ENCODE peak calls at places on chromosomes 12 and 14, in six cellular contexts. B is mammary epithelial cell, I is right lobe of liver, L is fibroblast of mammary gland, R is sigmoid colon, G is stomach. S is an unnamed sample.

GRCh38 chr12:124512667-124513296 is 54.6 kb downstream of the NCOR2 start:
- DNase-seq in I (no peak), L (peak), G (peak), B (peak), R (peak), S (peak)

GRCh38 chr12:104569348-104570173 is 112.8 kb downstream of the CHST11 start:
- DNase-seq in B (no peak), L (no peak), G (peak), I (no peak), R (no peak), S (no peak)

GRCh38 chr12:62934799-62935674 is at the start of gene PPM1H:
- DNase-seq in I (peak), L (peak), B (peak), R (peak), G (peak), S (peak)

GRCh38 chr12:109114644-109115043 is 1.7 kb upstream of the ACACB start:
- DNase-seq in G (no peak), I (no peak), B (no peak), R (no peak), L (no peak), S (no peak)

GRCh38 chr14:96635850-96636249 is 133.7 kb downstream of the PAPOLA start:
- DNase-seq in R (no peak), I (no peak), B (no peak), G (peak), L (no peak), S (no peak)

GRCh38 chr12:116333402-116333801 is 55.9 kb upstream of the MED13L start:
- DNase-seq in I (no peak), B (no peak), G (no peak), R (no peak), L (peak), S (no peak)

GRCh38 chr12:58629376-58629775 is 290.9 kb downstream of the LRIG3 start:
- DNase-seq in L (peak), B (no peak), I (no peak), G (no peak), R (no peak), S (no peak)

GRCh38 chr12:33041562-33041961 is 145.0 kb upstream of the PKP2 start:
- DNase-seq in R (no peak), I (no peak), G (no peak), L (no peak), B (no peak), S (no peak)

GRCh38 chr12:89414851-89415250 is 62.5 kb upstream of the DUSP6 start:
- DNase-seq in B (peak), L (peak), G (no peak), R (no peak), I (no peak), S (no peak)

GRCh38 chr12:107580750-107581529 is 104.7 kb upstream of the PWP1 start:
- DNase-seq in L (no peak), B (no peak), R (no peak), G (no peak), I (no peak), S (no peak)

GRCh38 chr14:74909911-74910310 is 13.1 kb downstream of the RPS6KL1 start:
- DNase-seq in R (no peak), I (no peak), B (no peak), L (no peak), G (no peak), S (peak)

GRCh38 chr14:31692376-31692781 is 131.2 kb downstream of the NUBPL start:
- DNase-seq in L (peak), B (no peak), I (no peak), R (no peak), G (no peak), S (no peak)

GRCh38 chr14:96090441-96091148 is 51.4 kb downstream of the C14orf132 start:
- DNase-seq in I (peak), G (no peak), R (peak), L (peak), B (no peak), S (peak)

GRCh38 chr14:35400707-35401421 is 3.7 kb downstream of the NFKBIA start:
- DNase-seq in I (no peak), B (peak), R (peak), G (no peak), L (no peak), S (no peak)

GRCh38 chr14:71487941-71488340 is 444.3 kb upstream of the RGS6 start:
- DNase-seq in B (no peak), I (no peak), G (no peak), L (peak), R (no peak), S (no peak)

GRCh38 chr12:87720967-87721366 is 308.2 kb downstream of the C12orf50 start:
- DNase-seq in R (no peak), I (no peak), L (no peak), B (no peak), G (no peak), S (no peak)

GRCh38 chr12:28925726-28926376 is 223.2 kb upstream of the FAR2 start:
- DNase-seq in R (peak), I (no peak), L (peak), B (no peak), G (no peak), S (no peak)

GRCh38 chr12:57837779-57838562 is 8.6 kb downstream of the CTDSP2 start:
- DNase-seq in B (peak), R (no peak), G (no peak), L (peak), I (no peak), S (peak)

GRCh38 chr12:127083028-127083949 is 1183.7 kb upstream of the TMEM132C start:
- DNase-seq in R (no peak), L (peak), G (no peak), B (peak), I (no peak), S (no peak)

GRCh38 chr14:67746927-67747326 is 45.2 kb downstream of the RDH12 start:
- DNase-seq in L (no peak), B (no peak), R (no peak), I (no peak), G (no peak), S (no peak)

GRCh38 chr12:96714199-96714598 is 192.9 kb upstream of the NEDD1 start:
- DNase-seq in B (no peak), G (no peak), I (no peak), L (no peak), R (no peak), S (no peak)

GRCh38 chr12:96720363-96720705 is 186.7 kb upstream of the NEDD1 start:
- DNase-seq in R (no peak), I (no peak), B (peak), G (no peak), L (peak), S (no peak)

GRCh38 chr12:96719671-96720362 is 187.2 kb upstream of the NEDD1 start:
- DNase-seq in B (peak), R (no peak), L (peak), I (no peak), G (no peak), S (no peak)
- H3K4me3 ChIP-seq in B (peak), R (peak), L (peak), I (peak), G (peak), S (peak)

GRCh38 chr14:72745991-72746980 is 147.6 kb downstream of the DPF3 start:
- DNase-seq in G (peak), R (no peak), B (peak), I (no peak), L (peak), S (no peak)
- TF ChIP-seq CTCF in G (no peak), R (no peak), B (no peak), I (no peak), L (peak), S (no peak)

GRCh38 chr12:80707830-80708534 is 548 bp downstream of the MYF6 start:
- DNase-seq in G (no peak), L (no peak), B (no peak), I (no peak), R (peak), S (no peak)
- H3K4me3 ChIP-seq in G (peak), L (no peak), B (no peak), I (no peak), R (peak), S (no peak)

DNA sequence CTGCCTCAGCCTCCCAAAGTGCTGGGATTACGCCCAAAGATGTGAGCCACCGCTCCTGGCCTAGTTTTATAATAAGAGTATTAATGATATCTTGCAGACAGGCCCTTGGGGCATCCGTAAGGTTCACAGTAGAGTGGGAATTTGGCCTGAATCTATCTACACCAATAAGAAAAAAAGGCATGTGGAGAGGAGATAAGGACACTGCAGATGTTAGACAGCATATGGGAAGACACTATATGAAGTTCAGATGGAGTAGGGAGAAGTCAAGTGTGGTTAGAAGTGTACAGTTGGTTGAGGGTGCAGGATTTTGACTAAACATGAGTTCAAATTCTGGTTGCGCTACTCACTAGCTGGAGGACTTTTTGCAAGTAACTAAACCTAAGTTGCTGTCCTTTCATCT is 8.5 kb upstream of the TTC8 start:
- DNase-seq in B (no peak), I (no peak), R (no peak), G (no peak), L (no peak), S (no peak)
- TF ChIP-seq CTCF in B (no peak), I (no peak), R (no peak), G (no peak), L (no peak), S (no peak)

DNA sequence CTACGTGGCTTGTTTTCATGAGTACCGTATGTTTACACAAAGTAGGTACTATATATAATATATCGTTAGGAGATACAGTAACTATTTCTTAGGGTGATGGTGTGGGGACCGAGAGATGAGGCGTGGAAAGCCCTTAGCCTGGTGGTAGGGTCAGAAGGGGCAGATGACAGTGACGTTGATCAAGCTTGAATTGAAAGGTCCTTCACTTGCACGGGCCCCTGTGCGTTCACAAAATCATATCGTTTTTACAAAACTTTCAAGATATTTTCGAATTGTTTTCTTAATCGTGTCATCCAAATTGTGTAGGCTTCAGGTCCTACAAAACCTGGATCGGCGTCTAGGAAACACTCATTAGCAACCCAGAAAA is 881 bp upstream of the SOS2 start:
- DNase-seq in B (no peak), G (no peak), R (no peak), I (no peak), L (no peak), S (no peak)
- H3K4me3 ChIP-seq in B (peak), G (peak), R (peak), I (peak), L (peak), S (peak)

DNA sequence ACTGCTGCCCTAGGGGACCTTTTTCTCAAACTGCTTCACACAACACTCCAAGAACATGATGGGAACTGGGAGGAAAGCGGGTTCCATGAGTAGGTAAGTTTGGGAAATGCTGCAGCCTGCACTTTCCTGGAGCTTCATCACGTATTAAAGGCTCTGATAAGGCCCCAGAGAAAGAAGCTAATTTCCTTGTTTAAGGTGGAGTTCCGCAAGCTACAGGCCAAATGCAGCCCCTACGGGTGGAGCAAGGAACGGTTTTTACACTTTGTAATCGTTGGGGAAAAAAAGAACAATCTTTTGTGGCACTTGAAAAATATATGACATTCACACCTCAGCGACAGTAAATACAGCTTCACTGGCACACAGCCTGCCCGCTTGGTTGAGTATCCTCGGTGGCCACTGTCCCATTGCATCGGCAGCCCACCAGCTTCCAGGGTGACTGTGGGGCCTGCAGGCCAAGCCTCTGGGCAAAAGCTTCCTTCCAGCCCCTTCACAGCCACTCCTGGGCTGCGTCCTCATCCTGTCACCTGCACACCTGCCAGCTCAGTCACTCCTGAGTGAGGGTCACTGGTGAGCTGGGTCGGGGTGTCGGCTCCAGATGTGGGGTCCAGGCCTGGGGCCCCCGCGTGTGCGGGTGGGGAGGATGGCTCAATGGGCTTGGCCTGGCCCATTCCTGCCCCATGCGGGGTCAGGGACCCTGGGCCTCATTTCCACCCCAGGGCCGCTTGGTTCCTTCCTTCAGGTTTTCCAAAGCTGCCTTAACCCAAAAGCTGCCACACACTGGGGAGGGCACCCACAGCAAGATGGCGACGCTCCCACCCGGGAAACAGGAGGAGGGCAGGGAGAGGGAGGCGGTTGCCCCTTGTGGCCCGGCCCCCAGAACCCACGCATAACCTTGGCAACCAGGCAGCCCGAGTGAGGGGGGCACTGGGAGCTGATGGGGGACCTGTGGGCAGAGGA is 2.4 kb downstream of the AMN start:
- DNase-seq in G (no peak), B (no peak), R (no peak), I (peak), L (no peak), S (no peak)
- TF ChIP-seq CTCF in G (no peak), B (no peak), R (no peak), I (no peak), L (peak), S (no peak)

GRCh38 chr14:103099081-103099732 is 4.7 kb downstream of the EXOC3L4 start:
- DNase-seq in B (no peak), L (no peak), R (no peak), G (peak), I (peak), S (no peak)

GRCh38 chr14:103096387-103096786 is 1.9 kb downstream of the EXOC3L4 start:
- DNase-seq in L (no peak), B (no peak), I (no peak), G (no peak), R (no peak), S (no peak)

GRCh38 chr14:103097244-103097993 is 2.9 kb downstream of the EXOC3L4 start:
- DNase-seq in L (no peak), I (peak), R (no peak), G (no peak), B (no peak), S (no peak)

GRCh38 chr14:103099733-103100280 is 5.3 kb downstream of the EXOC3L4 start:
- DNase-seq in L (no peak), B (no peak), R (no peak), G (no peak), I (peak), S (no peak)

DNA sequence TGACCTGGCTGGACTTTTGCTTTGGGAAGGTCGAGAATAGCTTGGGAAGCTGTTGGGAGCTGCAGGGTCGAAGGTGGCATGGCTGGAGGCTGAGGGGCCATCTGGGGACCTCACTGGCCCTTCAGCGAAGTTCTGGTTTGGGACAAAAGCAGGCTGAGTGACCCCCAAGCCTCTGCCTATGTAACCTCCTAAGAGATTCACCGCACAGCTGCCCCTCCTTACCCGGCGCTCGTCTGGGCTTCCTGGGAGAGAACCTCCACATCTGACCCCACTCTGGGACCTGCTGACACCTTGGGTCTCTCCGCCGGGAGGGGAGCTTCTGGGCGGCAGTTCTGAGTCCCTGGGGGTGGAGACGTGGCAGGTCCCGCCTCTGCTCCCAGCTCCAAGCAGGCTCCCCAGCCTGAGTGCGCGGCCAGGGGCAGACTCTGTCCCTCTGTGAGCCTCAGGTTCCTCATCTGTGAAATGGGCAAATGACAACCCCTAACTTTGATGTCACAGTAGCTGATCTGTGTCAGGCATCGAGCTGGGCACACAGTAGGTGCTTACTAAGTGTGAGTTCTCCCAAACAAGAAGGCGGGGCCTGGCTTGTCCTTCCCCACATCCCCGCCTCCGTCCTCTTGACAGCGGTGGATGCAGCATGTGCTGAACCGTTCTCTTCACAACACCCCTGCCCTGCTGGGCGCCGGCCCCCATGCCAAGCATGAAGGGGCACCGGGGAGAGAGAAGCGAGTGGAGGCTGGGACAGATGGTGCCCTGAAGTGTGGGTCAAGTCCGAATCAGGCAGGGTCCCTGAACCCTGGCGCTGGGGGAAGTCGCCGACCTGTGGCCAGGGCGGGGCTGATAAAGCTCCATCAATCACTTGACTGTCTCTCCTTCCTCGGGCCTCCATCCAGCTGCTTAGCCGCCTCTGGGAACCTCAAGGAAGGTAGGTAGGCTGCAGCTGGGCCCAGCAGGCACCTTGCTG is 3.8 kb downstream of the EXOC3L4 start:
- DNase-seq in L (no peak), G (no peak), R (no peak), I (peak), B (no peak), S (no peak)
- H3K4me3 ChIP-seq in L (no peak), G (no peak), R (no peak), I (peak), B (no peak), S (no peak)